ENCODE peak calls at places on chromosomes 5 and 9, in ten cellular contexts. One of them, this sample, is unnamed.

GRCh38 chr9:36486933-36487481 is 85.7 kb upstream of the MELK start:
- DNase-seq in AG04449: no peak
- DNase-seq in AG10803: no peak
- DNase-seq in Panc1: no peak
- DNase-seq in IMR-90: no peak
- DNase-seq in Peyer's patch: peak; percentile 48
- DNase-seq in pancreas: peak; percentile 66
- DNase-seq in psoas muscle: peak; percentile 78
- DNase-seq in HepG2: peak; percentile 28
- DNase-seq in fibroblast of the aortic adventitia: no peak
- DNase-seq in this sample: no peak

GRCh38 chr5:51811883-51812282 is 428.6 kb downstream of the ISL1 start:
- DNase-seq in psoas muscle: no peak
- DNase-seq in IMR-90: no peak
- DNase-seq in Peyer's patch: no peak
- DNase-seq in HepG2: no peak
- DNase-seq in AG04449: no peak
- DNase-seq in fibroblast of the aortic adventitia: no peak
- DNase-seq in pancreas: no peak
- DNase-seq in Panc1: no peak
- DNase-seq in AG10803: no peak
- DNase-seq in this sample: no peak

GRCh38 chr9:2718001-2718697 is 839 bp downstream of the KCNV2 start:
- DNase-seq in psoas muscle: no peak
- DNase-seq in Peyer's patch: no peak
- DNase-seq in IMR-90: no peak
- DNase-seq in HepG2: no peak
- DNase-seq in fibroblast of the aortic adventitia: no peak
- DNase-seq in AG04449: no peak
- DNase-seq in AG10803: no peak
- DNase-seq in Panc1: no peak
- DNase-seq in pancreas: no peak
- DNase-seq in this sample: no peak

GRCh38 chr5:149665416-149666163 is 64.5 kb upstream of the PPARGC1B start:
- DNase-seq in psoas muscle: no peak
- DNase-seq in IMR-90: no peak
- DNase-seq in AG10803: no peak
- DNase-seq in AG04449: no peak
- DNase-seq in Peyer's patch: no peak
- DNase-seq in HepG2: no peak
- DNase-seq in Panc1: no peak
- DNase-seq in fibroblast of the aortic adventitia: no peak
- DNase-seq in pancreas: no peak
- DNase-seq in this sample: no peak

GRCh38 chr9:137480686-137481683 is 21.9 kb upstream of the NSMF start:
- DNase-seq in psoas muscle: peak; percentile 36
- DNase-seq in Peyer's patch: no peak
- DNase-seq in AG04449: no peak
- DNase-seq in HepG2: no peak
- DNase-seq in Panc1: no peak
- DNase-seq in IMR-90: no peak
- DNase-seq in fibroblast of the aortic adventitia: no peak
- DNase-seq in AG10803: no peak
- DNase-seq in pancreas: no peak
- DNase-seq in this sample: no peak

GRCh38 chr5:36685631-36686147 is 79.3 kb downstream of the SLC1A3 start:
- DNase-seq in Peyer's patch: no peak
- DNase-seq in AG10803: peak; percentile 67
- DNase-seq in psoas muscle: no peak
- DNase-seq in fibroblast of the aortic adventitia: no peak
- DNase-seq in HepG2: no peak
- DNase-seq in AG04449: no peak
- DNase-seq in IMR-90: no peak
- DNase-seq in pancreas: no peak
- DNase-seq in Panc1: no peak
- DNase-seq in this sample: no peak

GRCh38 chr5:107314330-107314729 is 356.4 kb downstream of the EFNA5 start:
- DNase-seq in fibroblast of the aortic adventitia: no peak
- DNase-seq in Peyer's patch: no peak
- DNase-seq in AG10803: no peak
- DNase-seq in AG04449: no peak
- DNase-seq in pancreas: no peak
- DNase-seq in Panc1: no peak
- DNase-seq in psoas muscle: no peak
- DNase-seq in IMR-90: no peak
- DNase-seq in HepG2: no peak
- DNase-seq in this sample: no peak

GRCh38 chr9:4796988-4797956 is 4.5 kb downstream of the RCL1 start:
- DNase-seq in fibroblast of the aortic adventitia: peak; percentile 48
- DNase-seq in AG10803: peak; percentile 41
- DNase-seq in IMR-90: peak; percentile 43
- DNase-seq in HepG2: peak; percentile 43
- DNase-seq in AG04449: no peak
- DNase-seq in pancreas: no peak
- DNase-seq in Peyer's patch: no peak
- DNase-seq in Panc1: peak; percentile 28
- DNase-seq in psoas muscle: no peak
- DNase-seq in this sample: no peak

GRCh38 chr9:27157086-27157485 is 48.1 kb downstream of the TEK start:
- DNase-seq in fibroblast of the aortic adventitia: no peak
- DNase-seq in IMR-90: no peak
- DNase-seq in Panc1: no peak
- DNase-seq in pancreas: no peak
- DNase-seq in AG10803: no peak
- DNase-seq in HepG2: no peak
- DNase-seq in Peyer's patch: no peak
- DNase-seq in AG04449: no peak
- DNase-seq in psoas muscle: no peak
- DNase-seq in this sample: no peak

GRCh38 chr5:39448504-39449128 is 23.8 kb upstream of the DAB2 start:
- DNase-seq in IMR-90: no peak
- DNase-seq in Panc1: no peak
- DNase-seq in AG04449: no peak
- DNase-seq in AG10803: no peak
- DNase-seq in pancreas: no peak
- DNase-seq in psoas muscle: peak; percentile 51
- DNase-seq in HepG2: no peak
- DNase-seq in Peyer's patch: no peak
- DNase-seq in fibroblast of the aortic adventitia: peak; percentile 58
- DNase-seq in this sample: no peak

GRCh38 chr5:149019562-149020140 is 43.2 kb downstream of the SH3TC2 start:
- DNase-seq in AG04449: no peak
- DNase-seq in psoas muscle: no peak
- DNase-seq in fibroblast of the aortic adventitia: no peak
- DNase-seq in AG10803: no peak
- DNase-seq in Panc1: no peak
- DNase-seq in IMR-90: peak; percentile 15
- DNase-seq in pancreas: no peak
- DNase-seq in HepG2: no peak
- DNase-seq in Peyer's patch: no peak
- DNase-seq in this sample: no peak

GRCh38 chr5:73625905-73626811 is at the start of gene ARHGEF28:
- DNase-seq in psoas muscle: peak; percentile 87
- DNase-seq in Peyer's patch: no peak
- DNase-seq in AG10803: peak; percentile 42
- DNase-seq in AG04449: no peak
- DNase-seq in IMR-90: peak; percentile 28
- DNase-seq in Panc1: no peak
- DNase-seq in pancreas: peak; percentile 85
- DNase-seq in fibroblast of the aortic adventitia: peak; percentile 44
- DNase-seq in HepG2: peak; percentile 49
- DNase-seq in this sample: no peak

GRCh38 chr5:169591636-169592035 is 8.1 kb downstream of the SPDL1 start:
- DNase-seq in HepG2: no peak
- DNase-seq in fibroblast of the aortic adventitia: peak; percentile 81
- DNase-seq in Peyer's patch: no peak
- DNase-seq in psoas muscle: no peak
- DNase-seq in IMR-90: peak; percentile 88
- DNase-seq in pancreas: no peak
- DNase-seq in Panc1: no peak
- DNase-seq in AG10803: peak; percentile 61
- DNase-seq in AG04449: no peak
- DNase-seq in this sample: no peak

GRCh38 chr9:37999501-38000189 is 69.4 kb downstream of the SHB start:
- DNase-seq in Panc1: no peak
- DNase-seq in pancreas: no peak
- DNase-seq in fibroblast of the aortic adventitia: no peak
- DNase-seq in Peyer's patch: no peak
- DNase-seq in HepG2: no peak
- DNase-seq in AG10803: no peak
- DNase-seq in IMR-90: peak; percentile 61
- DNase-seq in AG04449: no peak
- DNase-seq in psoas muscle: no peak
- DNase-seq in this sample: no peak

GRCh38 chr9:86034863-86035734 is 64.3 kb downstream of the GOLM1 start:
- DNase-seq in AG10803: peak; percentile 45
- DNase-seq in Peyer's patch: no peak
- DNase-seq in pancreas: peak; percentile 28
- DNase-seq in AG04449: no peak
- DNase-seq in fibroblast of the aortic adventitia: peak; percentile 27
- DNase-seq in psoas muscle: no peak
- DNase-seq in Panc1: no peak
- DNase-seq in HepG2: peak; percentile 32
- DNase-seq in IMR-90: peak; percentile 40
- DNase-seq in this sample: no peak

GRCh38 chr9:94250456-94250855 is 8.6 kb upstream of the ZNF169 start:
- DNase-seq in HepG2: no peak
- DNase-seq in psoas muscle: no peak
- DNase-seq in Peyer's patch: no peak
- DNase-seq in IMR-90: no peak
- DNase-seq in fibroblast of the aortic adventitia: no peak
- DNase-seq in Panc1: no peak
- DNase-seq in AG04449: no peak
- DNase-seq in AG10803: no peak
- DNase-seq in pancreas: no peak
- DNase-seq in this sample: no peak

DNA sequence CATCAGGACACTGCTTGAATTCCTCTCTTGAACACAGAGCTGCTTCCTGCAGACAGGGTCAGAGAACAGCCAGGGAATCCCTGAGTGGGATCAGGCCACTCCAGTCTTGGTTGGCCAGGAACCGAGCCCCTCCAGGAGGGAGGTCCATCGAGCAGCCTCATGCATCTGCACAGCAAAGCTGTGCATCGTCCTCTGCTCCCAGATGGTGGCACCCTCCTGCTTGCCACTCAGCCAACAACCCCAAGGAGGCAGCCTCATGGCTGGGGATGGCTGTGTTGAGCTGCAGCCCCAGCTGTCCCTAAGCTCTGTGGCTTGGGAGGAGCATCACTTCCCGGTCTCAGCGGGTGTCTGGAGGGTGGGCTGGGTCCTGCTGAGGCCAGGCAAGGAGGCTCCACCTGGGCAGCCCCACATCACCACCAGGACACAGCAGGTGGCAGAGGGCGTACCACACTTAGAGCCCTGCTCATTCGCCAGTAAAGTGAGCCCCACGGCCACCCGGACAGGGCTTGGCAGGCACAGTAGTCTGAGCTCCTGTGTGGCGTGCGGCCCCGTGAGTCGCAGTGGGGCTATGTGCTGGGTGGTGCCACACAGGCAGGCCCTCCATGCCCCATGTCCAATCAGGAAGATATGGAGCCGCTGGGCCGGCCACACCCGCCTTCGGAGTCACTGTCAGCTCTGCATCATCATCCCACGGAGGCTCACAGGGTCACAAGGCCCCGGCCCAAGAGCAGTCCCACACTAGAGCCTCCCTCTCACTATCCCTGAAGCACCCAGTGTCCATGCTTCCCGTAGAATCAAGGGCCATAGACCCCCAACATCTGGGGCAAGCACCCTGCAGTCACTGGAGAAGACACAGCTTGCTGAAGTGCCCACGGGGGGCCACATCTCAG is 11.9 kb downstream of the LPCAT1 start:
- DNase-seq in AG10803: peak; percentile 67
- DNase-seq in pancreas: peak; percentile 5
- DNase-seq in psoas muscle: peak; percentile 40
- DNase-seq in Panc1: no peak
- DNase-seq in AG04449: no peak
- DNase-seq in Peyer's patch: peak; percentile 14
- DNase-seq in HepG2: no peak
- DNase-seq in fibroblast of the aortic adventitia: peak; percentile 57
- DNase-seq in IMR-90: peak; percentile 55
- DNase-seq in this sample: no peak
- TF ChIP-seq CTCF in AG10803: peak; percentile 41
- TF ChIP-seq CTCF in pancreas: no peak
- TF ChIP-seq CTCF in psoas muscle: no peak
- TF ChIP-seq CTCF in Panc1: no peak
- TF ChIP-seq CTCF in AG04449: peak; percentile 32
- TF ChIP-seq CTCF in Peyer's patch: peak; percentile 39
- TF ChIP-seq CTCF in HepG2: peak; percentile 57
- TF ChIP-seq CTCF in fibroblast of the aortic adventitia: peak; percentile 31
- TF ChIP-seq CTCF in IMR-90: peak; percentile 37
- TF ChIP-seq CTCF in this sample: no peak

DNA sequence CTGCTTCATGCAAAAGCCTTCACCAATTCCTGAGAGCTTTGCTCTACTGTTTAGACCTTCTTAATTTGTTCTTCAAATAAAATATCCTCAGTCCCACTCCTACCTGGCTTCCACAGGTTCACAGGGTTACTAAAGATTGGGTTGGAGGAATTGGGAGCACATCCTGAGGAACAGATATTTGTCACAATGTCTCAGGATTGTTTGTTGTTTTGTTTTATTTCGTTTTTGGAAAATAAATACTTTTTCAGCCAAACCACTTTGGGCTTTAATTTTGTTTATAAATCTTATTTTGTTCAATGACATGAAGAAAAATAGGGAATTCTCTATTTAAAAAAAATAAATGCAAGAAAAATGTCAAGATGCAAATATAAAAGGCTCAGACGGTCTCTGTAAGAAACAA is 249.0 kb downstream of the MEF2C start:
- DNase-seq in Panc1: no peak
- DNase-seq in Peyer's patch: no peak
- DNase-seq in AG04449: no peak
- DNase-seq in psoas muscle: no peak
- DNase-seq in AG10803: no peak
- DNase-seq in pancreas: no peak
- DNase-seq in fibroblast of the aortic adventitia: no peak
- DNase-seq in IMR-90: no peak
- DNase-seq in HepG2: no peak
- DNase-seq in this sample: no peak
- H3K4me3 ChIP-seq in Panc1: no peak overlapping the region
- H3K4me3 ChIP-seq in Peyer's patch: no peak overlapping the region
- H3K4me3 ChIP-seq in AG04449: no peak overlapping the region
- H3K4me3 ChIP-seq in psoas muscle: no peak overlapping the region
- H3K4me3 ChIP-seq in AG10803: no peak overlapping the region
- H3K4me3 ChIP-seq in pancreas: no peak overlapping the region
- H3K4me3 ChIP-seq in fibroblast of the aortic adventitia: no peak overlapping the region
- H3K4me3 ChIP-seq in IMR-90: no peak overlapping the region
- H3K4me3 ChIP-seq in HepG2: no peak overlapping the region
- H3K4me3 ChIP-seq in this sample: no peak overlapping the region

GRCh38 chr5:101678494-101679193 is 617.4 kb downstream of the SLCO4C1 start:
- DNase-seq in psoas muscle: no peak
- DNase-seq in fibroblast of the aortic adventitia: peak; percentile 61
- DNase-seq in IMR-90: peak; percentile 47
- DNase-seq in Peyer's patch: peak; percentile 28
- DNase-seq in AG04449: no peak
- DNase-seq in HepG2: peak; percentile 52
- DNase-seq in pancreas: peak; percentile 73
- DNase-seq in AG10803: peak; percentile 44
- DNase-seq in Panc1: peak; percentile 69
- DNase-seq in this sample: peak; percentile 11
- TF ChIP-seq CTCF in psoas muscle: peak; percentile 79
- TF ChIP-seq CTCF in fibroblast of the aortic adventitia: peak; percentile 91
- TF ChIP-seq CTCF in IMR-90: peak; percentile 86
- TF ChIP-seq CTCF in Peyer's patch: peak; percentile 72
- TF ChIP-seq CTCF in AG04449: peak; percentile 70
- TF ChIP-seq CTCF in HepG2: peak; percentile 84
- TF ChIP-seq CTCF in pancreas: peak; percentile 80
- TF ChIP-seq CTCF in AG10803: peak; percentile 98
- TF ChIP-seq CTCF in Panc1: peak; percentile 91
- TF ChIP-seq CTCF in this sample: peak; percentile 81

GRCh38 chr5:612498-613424 is 621 bp downstream of the CEP72 start:
- DNase-seq in pancreas: no peak
- DNase-seq in HepG2: no peak
- DNase-seq in psoas muscle: peak; percentile 55
- DNase-seq in AG04449: no peak
- DNase-seq in fibroblast of the aortic adventitia: peak; percentile 4
- DNase-seq in Peyer's patch: no peak
- DNase-seq in Panc1: no peak
- DNase-seq in AG10803: no peak
- DNase-seq in IMR-90: no peak
- DNase-seq in this sample: no peak
- H3K4me3 ChIP-seq in pancreas: peak overlapping the region; percentile 93
- H3K4me3 ChIP-seq in HepG2: peak overlapping the region; percentile 84
- H3K4me3 ChIP-seq in psoas muscle: peak overlapping the region; percentile 89
- H3K4me3 ChIP-seq in AG04449: peak overlapping the region; percentile 84
- H3K4me3 ChIP-seq in fibroblast of the aortic adventitia: peak overlapping the region; percentile 76
- H3K4me3 ChIP-seq in Peyer's patch: peak overlapping the region; percentile 77
- H3K4me3 ChIP-seq in Panc1: peak overlapping the region; percentile 71
- H3K4me3 ChIP-seq in AG10803: peak overlapping the region; percentile 67
- H3K4me3 ChIP-seq in IMR-90: peak overlapping the region; percentile 94
- H3K4me3 ChIP-seq in this sample: peak overlapping the region; percentile 74